ENCODE peak calls at places on chromosomes 12 and 14, in five cellular contexts. M, P, S, F and B are unnamed samples. For H3K79me1, the result is how much of the 10 kb centered on the place peaks cover.

GRCh38 chr12:42588981-42589464 is 523 bp downstream of the PRICKLE1 start:
- DNase-seq in M (peak), F (peak), P (peak), S (peak), B (peak)

GRCh38 chr14:99325016-99325415 is 53.0 kb upstream of the BCL11B start:
- DNase-seq in M (no peak), P (no peak), F (no peak), S (no peak), B (no peak)

GRCh38 chr12:72075401-72075800 is 136.8 kb downstream of the TPH2 start:
- DNase-seq in M (no peak), F (no peak), P (no peak), S (no peak), B (peak)

GRCh38 chr14:65849558-65849957 is 437.0 kb downstream of the FUT8 start:
- DNase-seq in P (peak), S (no peak), F (no peak), M (no peak), B (peak)

GRCh38 chr12:57001448-57001906 is 4.9 kb downstream of the ZBTB39 start:
- DNase-seq in S (peak), F (peak), M (peak), P (peak), B (peak)

GRCh38 chr12:106112094-106112822 is 26.5 kb downstream of the NUAK1 start:
- DNase-seq in M (peak), P (no peak), F (no peak), S (peak), B (peak)

GRCh38 chr12:6703631-6704030 is 3.0 kb upstream of the PIANP start:
- DNase-seq in F (peak), M (peak), S (peak), P (peak), B (peak)

GRCh38 chr12:21248679-21249078 is 86.0 kb downstream of the SLCO1A2 start:
- DNase-seq in F (peak), S (no peak), P (no peak), M (no peak), B (peak)

GRCh38 chr12:102144221-102144620 is 24.2 kb downstream of the PARPBP start:
- DNase-seq in P (no peak), F (no peak), S (no peak), M (no peak), B (no peak)

GRCh38 chr12:100797246-100797645 is 2.7 kb downstream of the ANO4 start:
- DNase-seq in F (peak), P (peak), M (no peak), S (no peak), B (peak)

GRCh38 chr12:6927379-6927991 is at the start of gene ATN1:
- DNase-seq in M (peak), S (peak), F (peak), P (peak), B (peak)

GRCh38 chr14:46198676-46199075 is 452.9 kb downstream of the RPL10L start:
- DNase-seq in M (no peak), S (no peak), F (no peak), P (no peak), B (no peak)

GRCh38 chr14:94677239-94677612 is 65.0 kb downstream of the SERPINA3 start:
- DNase-seq in S (no peak), M (no peak), P (no peak), F (no peak), B (no peak)

GRCh38 chr14:95876769-95877490 is at the start of gene TUNAR:
- DNase-seq in S (no peak), M (peak), F (no peak), P (peak), B (peak)

GRCh38 chr14:54786816-54787215 is 115.8 kb downstream of the GCH1 start:
- DNase-seq in P (no peak), M (no peak), S (no peak), F (no peak), B (no peak)

GRCh38 chr14:75982724-75983358 is 1.0 kb upstream of the TGFB3 start:
- DNase-seq in P (no peak), F (peak), M (no peak), S (peak), B (no peak)

GRCh38 chr12:1582709-1583050 is 11.7 kb downstream of the FBXL14 start:
- DNase-seq in M (no peak), F (no peak), P (no peak), S (no peak), B (no peak)

GRCh38 chr14:54906075-54906474 is 3.4 kb upstream of the GCH1 start:
- DNase-seq in M (no peak), F (no peak), P (no peak), S (no peak), B (no peak)

GRCh38 chr12:95633671-95634465 is 82.6 kb upstream of the USP44 start:
- DNase-seq in M (no peak), F (peak), P (no peak), S (no peak), B (no peak)

GRCh38 chr14:97456958-97457357 is 659.8 kb downstream of the VRK1 start:
- DNase-seq in S (no peak), F (no peak), M (no peak), P (no peak), B (no peak)

GRCh38 chr12:122096591-122097149 is 18.1 kb downstream of the MLXIP start:
- DNase-seq in F (no peak), P (no peak), M (no peak), S (peak), B (no peak)

GRCh38 chr12:69240625-69240984 is 1.2 kb downstream of the CPSF6 start:
- DNase-seq in P (no peak), F (peak), M (no peak), S (peak), B (peak)

GRCh38 chr12:130433411-130433810 is 95.7 kb downstream of the PIWIL1 start:
- DNase-seq in S (no peak), M (no peak), F (no peak), P (no peak), B (peak)

GRCh38 chr14:53190938-53191337 is 37.8 kb upstream of the DDHD1 start:
- DNase-seq in F (no peak), M (no peak), P (no peak), S (peak), B (no peak)

GRCh38 chr14:58313699-58314098 is 15.3 kb downstream of the ARID4A start:
- DNase-seq in F (no peak), M (no peak), S (no peak), P (no peak), B (no peak)

GRCh38 chr12:91852646-91853045 is 293.0 kb downstream of the BTG1 start:
- DNase-seq in P (no peak), F (peak), M (no peak), S (no peak), B (no peak)

DNA sequence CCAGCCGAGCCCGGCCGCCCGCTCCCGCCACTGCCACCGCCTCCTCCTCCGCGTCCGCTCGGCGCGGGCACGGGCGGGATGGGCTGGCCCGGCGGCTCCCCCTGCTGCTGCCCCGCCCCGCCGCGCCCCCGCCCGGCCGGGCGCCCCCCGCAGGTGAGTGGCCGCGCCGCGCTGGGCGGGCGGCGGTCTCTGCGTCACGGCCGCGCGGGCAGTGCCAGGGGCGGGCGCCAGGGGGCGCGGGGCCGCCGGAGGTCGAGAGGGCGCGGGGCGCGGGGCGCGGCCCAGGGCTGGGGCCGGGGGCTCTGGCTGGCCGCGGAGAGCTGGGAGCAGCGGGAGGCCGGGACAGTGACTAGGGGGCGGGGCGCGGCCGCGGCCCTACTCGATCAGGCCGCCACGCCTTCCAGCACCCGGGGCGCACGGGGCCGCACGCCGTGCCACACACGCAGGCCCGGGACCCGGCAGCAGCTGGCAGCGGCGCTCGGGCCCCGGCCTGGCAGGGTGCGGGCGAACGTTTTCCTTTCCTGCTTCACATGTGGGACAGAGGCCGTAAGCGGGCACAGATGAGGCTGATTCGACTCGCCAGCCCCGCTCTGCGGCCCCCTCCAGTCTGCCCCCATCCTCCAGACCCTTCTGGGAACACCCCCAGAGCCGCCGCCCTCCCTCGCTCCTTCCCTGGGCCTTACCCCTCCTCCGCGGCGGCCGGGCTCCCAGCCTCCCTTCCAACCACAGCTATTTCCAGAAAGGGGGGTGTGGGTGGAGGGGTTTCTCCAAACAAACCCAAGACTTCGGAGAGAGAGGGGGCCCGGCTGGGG is 2.4 kb upstream of the TNS2 start:
- DNase-seq in P (peak), M (peak), S (peak), F (peak), B (peak)
- H3K9ac ChIP-seq in P (peak), M (no peak), S (peak), F (peak), B (peak)

GRCh38 chr14:74977901-74978385 is 22.5 kb upstream of the PGF start:
- DNase-seq in M (peak), S (no peak), P (no peak), F (no peak), B (no peak)
- H3K79me1 ChIP-seq in M (under half), S (under half), P (under half), F (under half), B (under half)

GRCh38 chr12:14777271-14777670 is 26.0 kb downstream of the WBP11 start:
- DNase-seq in F (no peak), P (no peak), M (no peak), S (no peak), B (peak)

GRCh38 chr12:14774944-14775651 is 28.2 kb downstream of the WBP11 start:
- DNase-seq in M (peak), P (no peak), S (peak), F (peak), B (peak)

GRCh38 chr12:14776236-14776959 is 26.9 kb downstream of the WBP11 start:
- DNase-seq in M (no peak), F (peak), S (peak), P (no peak), B (no peak)

GRCh38 chr12:14774074-14774943 is 29.0 kb downstream of the WBP11 start:
- DNase-seq in S (peak), P (peak), M (peak), F (peak), B (peak)

GRCh38 chr12:14775652-14776020 is 27.6 kb downstream of the WBP11 start:
- DNase-seq in M (no peak), P (no peak), S (peak), F (peak), B (no peak)
- H3K9ac ChIP-seq in M (no peak), P (no peak), S (no peak), F (peak), B (peak)

GRCh38 chr12:120230326-120230973 is 29.5 kb upstream of the RPLP0 start:
- DNase-seq in S (peak), P (peak), F (peak), M (peak), B (peak)
- H3K79me1 ChIP-seq in S (under half), P (under half), F (under half), M (under half), B (under half)

GRCh38 chr14:101192661-101193000 is 289.1 kb upstream of the RTL1 start:
- DNase-seq in P (no peak), S (no peak), F (no peak), M (no peak), B (no peak)
- H3K9ac ChIP-seq in P (no peak), S (no peak), F (no peak), M (no peak), B (no peak)

GRCh38 chr12:52186135-52186840 is 5.5 kb downstream of the KRT80 start:
- DNase-seq in P (no peak), S (peak), F (peak), M (peak), B (peak)

GRCh38 chr12:52189376-52190174 is 2.2 kb downstream of the KRT80 start:
- DNase-seq in M (no peak), F (no peak), S (peak), P (no peak), B (peak)

GRCh38 chr12:52187640-52188039 is 4.2 kb downstream of the KRT80 start:
- DNase-seq in P (no peak), F (no peak), S (no peak), M (no peak), B (no peak)

GRCh38 chr12:52187206-52187605 is 4.6 kb downstream of the KRT80 start:
- DNase-seq in P (no peak), S (no peak), M (peak), F (no peak), B (no peak)

GRCh38 chr12:52188658-52189057 is 3.2 kb downstream of the KRT80 start:
- DNase-seq in S (no peak), M (no peak), F (no peak), P (no peak), B (no peak)
- H3K79me1 ChIP-seq in S (under half), M (under half), F (under half), P (under half), B (under half)

GRCh38 chr14:105474478-105475268 is at the start of gene CRIP2:
- DNase-seq in P (no peak), F (peak), M (no peak), S (peak), B (peak)
- H3K9ac ChIP-seq in P (peak), F (peak), M (no peak), S (peak), B (peak)

GRCh38 chr12:120690083-120690450 is 3.1 kb downstream of the MLEC start:
- DNase-seq in M (no peak), F (no peak), S (no peak), P (no peak), B (no peak)

GRCh38 chr12:120686690-120687569 is at the start of gene MLEC:
- DNase-seq in P (peak), M (peak), F (peak), S (peak), B (peak)

GRCh38 chr12:120689397-120690082 is 2.6 kb downstream of the MLEC start:
- DNase-seq in P (no peak), S (no peak), F (peak), M (no peak), B (peak)

GRCh38 chr12:120687570-120688289 is 781 bp downstream of the MLEC start:
- DNase-seq in F (peak), P (no peak), S (no peak), M (no peak), B (peak)

DNA sequence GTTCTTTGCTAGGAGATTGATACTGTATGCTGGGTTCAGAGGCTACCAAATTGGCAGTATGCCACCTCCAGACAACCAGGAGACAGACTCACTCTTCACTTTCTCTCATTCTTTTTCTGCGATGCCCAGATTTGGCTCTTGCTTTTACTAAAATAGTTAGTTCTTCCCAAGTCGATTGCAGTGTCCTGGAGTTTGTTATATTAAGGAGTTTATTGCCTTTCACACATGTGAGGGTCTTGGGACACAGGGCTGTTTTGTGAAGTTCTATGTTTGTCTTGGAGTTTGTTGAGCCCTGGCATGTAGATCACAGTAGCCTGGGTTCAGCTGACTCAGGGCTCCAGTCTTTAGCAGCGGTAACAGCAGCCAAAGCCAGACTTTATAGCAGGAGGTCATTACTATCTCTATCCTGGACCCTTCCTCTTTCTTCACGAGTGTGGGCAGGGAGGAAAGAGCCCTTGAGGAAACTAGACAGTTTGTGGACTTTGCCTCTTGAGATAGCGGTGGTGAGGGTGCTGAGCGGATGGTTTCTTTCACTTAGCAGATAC is 1.6 kb downstream of the MLEC start:
- DNase-seq in M (no peak), P (no peak), S (no peak), F (peak), B (no peak)
- H3K79me1 ChIP-seq in M (under half), P (under half), S (under half), F (under half), B (under half)

GRCh38 chr12:4563336-4563735 is 1.3 kb downstream of the DYRK4 start:
- DNase-seq in M (no peak), P (no peak), F (no peak), S (no peak), B (no peak)

GRCh38 chr12:4566474-4566873 is 4.5 kb downstream of the DYRK4 start:
- DNase-seq in P (no peak), F (no peak), M (no peak), S (no peak), B (no peak)

GRCh38 chr12:4567073-4567881 is 5.3 kb downstream of the DYRK4 start:
- DNase-seq in S (no peak), P (no peak), M (no peak), F (no peak), B (no peak)

GRCh38 chr12:4564819-4565218 is 2.8 kb downstream of the DYRK4 start:
- DNase-seq in S (no peak), F (no peak), M (no peak), P (no peak), B (no peak)

GRCh38 chr12:4562034-4562657 is at the start of gene DYRK4:
- DNase-seq in F (peak), M (peak), P (peak), S (peak), B (peak)
- H3K9ac ChIP-seq in F (peak), M (peak), P (peak), S (peak), B (peak)